ENCODE peak calls at places on chromosomes 3 and 15, in four cellular contexts. D is adrenal gland; Z is CD4-positive, alpha-beta memory T cell; V is SK-N-SH. E is an unnamed sample. For H3K27me3, the result is how much of the 10 kb centered on the place peaks cover.

GRCh38 chr3:171792549-171792948 is 17.7 kb downstream of the PLD1 start:
- DNase-seq in V (no peak), D (peak), Z (no peak), E (no peak)

GRCh38 chr3:115099115-115099884 is 47.8 kb downstream of the ZBTB20 start:
- DNase-seq in Z (no peak), D (no peak), V (no peak), E (no peak)

GRCh38 chr3:139281512-139282196 is 62.2 kb upstream of the MRPS22 start:
- DNase-seq in D (no peak), Z (no peak), V (peak), E (no peak)

GRCh38 chr3:120928991-120929390 is 21.0 kb downstream of the STXBP5L start:
- DNase-seq in Z (no peak), V (peak), D (no peak), E (no peak)

GRCh38 chr15:68503791-68504720 is 72.1 kb upstream of the ITGA11 start:
- DNase-seq in V (no peak), Z (no peak), D (no peak), E (peak)

GRCh38 chr3:47430606-47431005 is 45.1 kb downstream of the SCAP start:
- DNase-seq in Z (no peak), V (no peak), D (peak), E (no peak)

GRCh38 chr3:54850484-54851003 is 77.3 kb downstream of the LRTM1 start:
- DNase-seq in V (no peak), D (no peak), Z (no peak), E (no peak)

GRCh38 chr3:129892857-129893615 is 475 bp downstream of the TMCC1 start:
- DNase-seq in Z (peak), V (peak), D (peak), E (peak)

GRCh38 chr3:100756441-100756840 is 47.1 kb downstream of the TFG start:
- DNase-seq in V (no peak), Z (no peak), D (no peak), E (no peak)

GRCh38 chr3:181418249-181418648 is 293.5 kb upstream of the SOX2 start:
- DNase-seq in D (no peak), V (no peak), Z (no peak), E (no peak)

GRCh38 chr3:141478139-141478538 is 8.7 kb upstream of the RASA2 start:
- DNase-seq in Z (no peak), D (no peak), V (no peak), E (no peak)

GRCh38 chr15:73258271-73259108 is 110.3 kb downstream of the HCN4 start:
- DNase-seq in Z (no peak), V (no peak), D (no peak), E (no peak)

GRCh38 chr3:46865034-46865507 is 1.8 kb upstream of the MYL3 start:
- DNase-seq in V (peak), D (no peak), Z (no peak), E (no peak)

GRCh38 chr3:63390831-63391230 is 112.7 kb downstream of the SYNPR start:
- DNase-seq in Z (no peak), D (no peak), V (no peak), E (no peak)

GRCh38 chr3:138174421-138175122 is at the start of gene DBR1:
- DNase-seq in V (peak), Z (peak), D (peak), E (peak)

GRCh38 chr3:118544458-118544857 is 490.2 kb downstream of the IGSF11 start:
- DNase-seq in D (no peak), V (no peak), Z (no peak), E (peak)

GRCh38 chr3:181252626-181253025 is 263.1 kb upstream of the DNAJC19 start:
- DNase-seq in Z (no peak), D (no peak), V (peak), E (no peak)

GRCh38 chr3:156406393-156406792 is 148.5 kb downstream of the SSR3 start:
- DNase-seq in Z (no peak), D (no peak), V (no peak), E (peak)

GRCh38 chr3:55725681-55726500 is 238.8 kb upstream of the WNT5A start:
- DNase-seq in D (no peak), V (no peak), Z (no peak), E (no peak)

GRCh38 chr15:43912991-43913927 is 86.5 kb downstream of the WDR76 start:
- DNase-seq in V (no peak), Z (no peak), D (peak), E (no peak)

GRCh38 chr15:40441736-40442531 is 1.2 kb downstream of the BAHD1 start:
- DNase-seq in D (no peak), V (peak), Z (no peak), E (peak)

GRCh38 chr15:38266247-38266996 is 13.8 kb downstream of the SPRED1 start:
- DNase-seq in Z (no peak), V (no peak), D (no peak), E (no peak)

GRCh38 chr3:127747751-127748521 is 74.4 kb downstream of the MGLL start:
- DNase-seq in V (no peak), Z (no peak), D (no peak), E (no peak)

GRCh38 chr3:102481050-102481449 is 46.2 kb downstream of the ZPLD1 start:
- DNase-seq in D (no peak), Z (no peak), V (no peak), E (no peak)

GRCh38 chr15:80404719-80405553 is 754 bp downstream of the ARNT2 start:
- DNase-seq in V (peak), Z (no peak), D (no peak), E (peak)

GRCh38 chr3:147394168-147394941 is 12.0 kb downstream of the ZIC4 start:
- DNase-seq in D (no peak), Z (no peak), V (peak), E (peak)
- H3K27me3 ChIP-seq in D (half or more), Z (under half), V (under half), E (half or more)

DNA sequence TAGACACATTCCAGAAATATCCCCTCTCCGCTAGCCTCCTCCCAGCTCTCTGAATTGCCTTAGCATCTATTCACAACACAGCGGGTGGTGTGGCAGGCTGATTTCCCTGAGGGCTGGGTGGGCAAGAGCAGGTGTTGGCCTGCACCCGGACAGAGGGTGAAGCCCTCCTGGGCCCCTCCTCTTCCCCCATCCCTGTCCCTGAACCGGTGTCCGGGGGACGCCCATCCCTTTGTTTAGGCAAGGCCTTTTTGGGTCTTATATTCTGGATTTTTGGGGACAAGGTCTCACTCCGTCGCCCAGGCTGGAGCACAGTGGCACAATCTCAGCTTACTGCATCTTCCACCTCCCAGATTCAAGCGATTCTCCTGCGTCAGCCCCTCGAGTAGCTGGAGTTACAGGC is 55.2 kb upstream of the KLHL25 start:
- DNase-seq in Z (no peak), V (no peak), D (no peak), E (no peak)
- H3K27me3 ChIP-seq in Z (under half), V (under half), D (under half), E (under half)

DNA sequence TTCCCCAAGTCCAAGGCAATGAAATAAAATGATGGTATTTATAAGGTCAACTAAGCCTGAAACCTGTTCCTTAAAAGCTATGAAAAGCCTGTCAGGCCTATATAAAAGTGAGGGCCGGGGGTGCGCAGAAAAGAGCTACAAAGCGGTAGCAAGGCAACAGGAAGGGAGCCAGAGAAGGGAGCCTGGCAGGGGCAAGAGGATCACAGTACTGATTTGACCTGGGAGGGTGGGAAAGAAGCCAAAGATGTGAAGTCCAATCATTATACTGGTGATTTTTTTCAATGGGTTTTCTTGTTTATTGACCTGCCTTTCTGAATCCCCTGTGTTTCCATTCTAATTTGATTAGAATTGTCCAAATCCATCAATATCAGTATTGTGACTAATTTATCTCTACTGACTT is 64.3 kb upstream of the STT3B start:
- DNase-seq in V (no peak), D (no peak), Z (no peak), E (no peak)
- H3K27me3 ChIP-seq in V (under half), D (under half), Z (under half), E (under half)

DNA sequence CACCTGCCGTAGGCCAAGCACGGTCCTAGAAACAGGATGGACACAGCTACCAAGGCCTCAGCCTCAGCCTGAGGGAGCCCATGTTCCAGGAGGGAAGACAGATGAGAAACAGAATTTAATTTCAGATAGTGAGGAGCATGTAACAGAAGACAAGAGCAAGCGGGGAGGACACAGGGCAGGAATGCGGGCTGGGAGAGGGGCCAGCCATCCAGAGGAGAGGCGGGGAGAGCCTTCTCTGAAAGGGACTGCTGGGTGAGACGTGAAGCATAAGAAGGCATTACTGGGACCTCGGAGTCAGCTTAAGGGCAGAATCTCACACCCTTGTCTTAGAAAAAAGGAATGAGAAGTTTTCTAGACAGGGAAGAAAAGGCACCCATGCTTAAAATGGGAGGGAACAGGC is 271.7 kb upstream of the NSMCE3 start:
- DNase-seq in Z (no peak), V (no peak), D (no peak), E (no peak)
- H3K27me3 ChIP-seq in Z (under half), V (under half), D (under half), E (under half)

GRCh38 chr3:194196876-194197275 is 60.9 kb downstream of the HES1 start:
- DNase-seq in D (no peak), Z (no peak), V (no peak), E (no peak)

GRCh38 chr3:194200422-194201060 is 64.6 kb downstream of the HES1 start:
- DNase-seq in V (peak), Z (no peak), D (no peak), E (no peak)

GRCh38 chr3:194197396-194197960 is 61.5 kb downstream of the HES1 start:
- DNase-seq in V (no peak), D (no peak), Z (no peak), E (no peak)

GRCh38 chr3:194198938-194199337 is 63.0 kb downstream of the HES1 start:
- DNase-seq in D (no peak), Z (no peak), V (no peak), E (no peak)

GRCh38 chr3:194197981-194198695 is 62.2 kb downstream of the HES1 start:
- DNase-seq in D (no peak), V (no peak), Z (no peak), E (no peak)
- H3K27me3 ChIP-seq in D (under half), V (under half), Z (under half), E (under half)

GRCh38 chr3:126665221-126665936 is 10.5 kb upstream of the TXNRD3 start:
- DNase-seq in Z (no peak), D (no peak), V (no peak), E (no peak)
- H3K27me3 ChIP-seq in Z (under half), D (under half), V (under half), E (under half)

GRCh38 chr3:161875483-161875882 is 378.9 kb downstream of the OTOL1 start:
- DNase-seq in D (no peak), V (no peak), Z (no peak), E (no peak)

GRCh38 chr3:161884830-161885229 is 388.2 kb downstream of the OTOL1 start:
- DNase-seq in V (no peak), Z (no peak), D (no peak), E (no peak)

DNA sequence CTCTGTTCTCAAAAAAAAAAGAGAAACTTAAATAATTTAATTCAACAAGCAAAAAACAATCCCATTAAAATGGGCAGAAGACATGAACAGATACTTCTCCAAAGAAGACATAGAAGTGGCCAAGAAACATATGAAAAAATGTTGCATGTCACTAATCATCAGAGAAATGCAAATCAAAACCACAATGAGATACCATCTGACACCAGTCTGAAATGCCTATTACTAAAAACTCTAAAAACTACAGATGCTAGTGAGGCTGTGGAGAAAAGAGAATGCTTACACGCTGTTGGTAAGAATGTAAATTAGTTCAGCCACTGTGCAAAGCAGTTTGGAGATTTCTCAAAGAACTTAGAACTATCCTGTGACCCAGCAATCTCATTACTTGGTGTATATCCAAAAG is 382.9 kb downstream of the OTOL1 start:
- DNase-seq in V (no peak), Z (no peak), D (no peak), E (no peak)
- H3K27me3 ChIP-seq in V (under half), Z (under half), D (under half), E (under half)

GRCh38 chr15:69592954-69593353 is 140.3 kb downstream of the RPLP1 start:
- DNase-seq in V (no peak), D (no peak), Z (no peak), E (no peak)

GRCh38 chr15:69591905-69592508 is 139.4 kb downstream of the RPLP1 start:
- DNase-seq in D (no peak), Z (no peak), V (no peak), E (no peak)

GRCh38 chr15:69593488-69593887 is 140.9 kb downstream of the RPLP1 start:
- DNase-seq in Z (no peak), D (no peak), V (no peak), E (no peak)

GRCh38 chr15:69590201-69590600 is 137.6 kb downstream of the RPLP1 start:
- DNase-seq in Z (no peak), D (no peak), V (no peak), E (no peak)

GRCh38 chr15:69590932-69591524 is 138.4 kb downstream of the RPLP1 start:
- DNase-seq in D (no peak), Z (no peak), V (no peak), E (no peak)
- H3K27me3 ChIP-seq in D (under half), Z (under half), V (under half), E (under half)

GRCh38 chr3:43996379-43997301 is 245.0 kb upstream of the TOPAZ1 start:
- DNase-seq in D (no peak), Z (no peak), V (no peak), E (peak)
- H3K27me3 ChIP-seq in D (half or more), Z (under half), V (under half), E (half or more)